ENCODE peak calls at places on chromosomes 3 and 15, in six cellular contexts. One of them, this sample, is unnamed.

GRCh38 chr3:39434574-39434973 is 28.1 kb downstream of the RPSA start:
- DNase-seq in GM12891: no peak
- DNase-seq in adrenal gland: no peak
- DNase-seq in tibial nerve: no peak
- DNase-seq in right lobe of liver: no peak
- DNase-seq in testis: no peak
- DNase-seq in this sample: no peak

GRCh38 chr15:40354408-40355171 is 3.4 kb upstream of the DISP2 start:
- DNase-seq in tibial nerve: no peak
- DNase-seq in adrenal gland: no peak
- DNase-seq in GM12891: no peak
- DNase-seq in right lobe of liver: no peak
- DNase-seq in testis: peak
- DNase-seq in this sample: no peak

GRCh38 chr3:16253601-16254000 is 11.1 kb downstream of the DPH3 start:
- DNase-seq in testis: peak
- DNase-seq in tibial nerve: peak
- DNase-seq in GM12891: no peak
- DNase-seq in adrenal gland: no peak
- DNase-seq in right lobe of liver: peak
- DNase-seq in this sample: no peak

GRCh38 chr3:11592460-11593298 is 51.0 kb downstream of the VGLL4 start:
- DNase-seq in right lobe of liver: no peak
- DNase-seq in tibial nerve: no peak
- DNase-seq in adrenal gland: no peak
- DNase-seq in testis: no peak
- DNase-seq in GM12891: no peak
- DNase-seq in this sample: no peak

GRCh38 chr3:72306800-72307341 is 521.9 kb upstream of the PROK2 start:
- DNase-seq in right lobe of liver: peak
- DNase-seq in testis: no peak
- DNase-seq in GM12891: no peak
- DNase-seq in adrenal gland: no peak
- DNase-seq in tibial nerve: no peak
- DNase-seq in this sample: no peak

GRCh38 chr15:40245666-40246065 is 6.8 kb downstream of the PAK6 start:
- DNase-seq in adrenal gland: no peak
- DNase-seq in right lobe of liver: no peak
- DNase-seq in testis: no peak
- DNase-seq in GM12891: no peak
- DNase-seq in tibial nerve: no peak
- DNase-seq in this sample: no peak

GRCh38 chr15:42457445-42458442 is 33.2 kb downstream of the ZNF106 start:
- DNase-seq in tibial nerve: no peak
- DNase-seq in GM12891: peak
- DNase-seq in adrenal gland: peak
- DNase-seq in testis: peak
- DNase-seq in right lobe of liver: no peak
- DNase-seq in this sample: peak

GRCh38 chr3:102113421-102114041 is 264.2 kb downstream of the NFKBIZ start:
- DNase-seq in adrenal gland: no peak
- DNase-seq in right lobe of liver: no peak
- DNase-seq in tibial nerve: no peak
- DNase-seq in testis: no peak
- DNase-seq in GM12891: no peak
- DNase-seq in this sample: no peak

GRCh38 chr3:121167374-121168139 is 259.6 kb downstream of the STXBP5L start:
- DNase-seq in adrenal gland: no peak
- DNase-seq in right lobe of liver: no peak
- DNase-seq in testis: no peak
- DNase-seq in tibial nerve: no peak
- DNase-seq in GM12891: no peak
- DNase-seq in this sample: no peak

GRCh38 chr3:26621891-26622633 is 510 bp upstream of the LRRC3B start:
- DNase-seq in tibial nerve: no peak
- DNase-seq in testis: no peak
- DNase-seq in adrenal gland: no peak
- DNase-seq in right lobe of liver: no peak
- DNase-seq in GM12891: no peak
- DNase-seq in this sample: no peak

GRCh38 chr15:71651750-71652186 is 158.6 kb upstream of the NR2E3 start:
- DNase-seq in testis: peak
- DNase-seq in tibial nerve: no peak
- DNase-seq in right lobe of liver: no peak
- DNase-seq in adrenal gland: peak
- DNase-seq in GM12891: peak
- DNase-seq in this sample: peak

GRCh38 chr3:46314517-46314916 is 39.4 kb upstream of the CCR2 start:
- DNase-seq in GM12891: no peak
- DNase-seq in right lobe of liver: no peak
- DNase-seq in adrenal gland: no peak
- DNase-seq in testis: no peak
- DNase-seq in tibial nerve: no peak
- DNase-seq in this sample: no peak

GRCh38 chr3:57727096-57727495 is 29.0 kb upstream of the SLMAP start:
- DNase-seq in testis: no peak
- DNase-seq in adrenal gland: no peak
- DNase-seq in tibial nerve: no peak
- DNase-seq in GM12891: no peak
- DNase-seq in right lobe of liver: no peak
- DNase-seq in this sample: no peak

GRCh38 chr3:191882289-191882688 is 421.3 kb downstream of the PYDC2 start:
- DNase-seq in testis: no peak
- DNase-seq in tibial nerve: no peak
- DNase-seq in right lobe of liver: no peak
- DNase-seq in adrenal gland: no peak
- DNase-seq in GM12891: no peak
- DNase-seq in this sample: no peak

GRCh38 chr3:125231895-125232294 is 19.3 kb upstream of the SLC12A8 start:
- DNase-seq in right lobe of liver: no peak
- DNase-seq in adrenal gland: no peak
- DNase-seq in tibial nerve: no peak
- DNase-seq in GM12891: no peak
- DNase-seq in testis: no peak
- DNase-seq in this sample: no peak

GRCh38 chr3:102790742-102791141 is 355.9 kb downstream of the ZPLD1 start:
- DNase-seq in right lobe of liver: no peak
- DNase-seq in tibial nerve: no peak
- DNase-seq in GM12891: no peak
- DNase-seq in adrenal gland: no peak
- DNase-seq in testis: no peak
- DNase-seq in this sample: no peak

GRCh38 chr3:146521356-146521755 is 23.1 kb downstream of the PLSCR1 start:
- DNase-seq in adrenal gland: no peak
- DNase-seq in GM12891: no peak
- DNase-seq in testis: no peak
- DNase-seq in tibial nerve: no peak
- DNase-seq in right lobe of liver: no peak
- DNase-seq in this sample: no peak

GRCh38 chr15:49734831-49735508 is 114.1 kb downstream of the DTWD1 start:
- DNase-seq in adrenal gland: no peak
- DNase-seq in right lobe of liver: no peak
- DNase-seq in tibial nerve: no peak
- DNase-seq in GM12891: no peak
- DNase-seq in testis: no peak
- DNase-seq in this sample: no peak

GRCh38 chr15:56758770-56759449 is 25.6 kb upstream of the ZNF280D start:
- DNase-seq in GM12891: no peak
- DNase-seq in tibial nerve: no peak
- DNase-seq in testis: no peak
- DNase-seq in adrenal gland: no peak
- DNase-seq in right lobe of liver: no peak
- DNase-seq in this sample: no peak

GRCh38 chr3:29137601-29138000 is 143.3 kb upstream of the RBMS3 start:
- DNase-seq in GM12891: no peak
- DNase-seq in testis: no peak
- DNase-seq in tibial nerve: no peak
- DNase-seq in adrenal gland: no peak
- DNase-seq in right lobe of liver: no peak
- DNase-seq in this sample: no peak

GRCh38 chr3:47932431-47932830 is 83.8 kb downstream of the MAP4 start:
- DNase-seq in tibial nerve: no peak
- DNase-seq in right lobe of liver: no peak
- DNase-seq in testis: no peak
- DNase-seq in adrenal gland: no peak
- DNase-seq in GM12891: no peak
- DNase-seq in this sample: no peak

GRCh38 chr15:44195151-44195740 is at the start of gene FRMD5:
- DNase-seq in tibial nerve: peak
- DNase-seq in GM12891: peak
- DNase-seq in right lobe of liver: peak
- DNase-seq in adrenal gland: peak
- DNase-seq in testis: peak
- DNase-seq in this sample: peak
- TF ChIP-seq POLR2A in tibial nerve: peak
- TF ChIP-seq POLR2A in GM12891: no peak
- TF ChIP-seq POLR2A in right lobe of liver: no peak
- TF ChIP-seq POLR2A in adrenal gland: peak
- TF ChIP-seq POLR2A in testis: no peak
- TF ChIP-seq POLR2A in this sample: peak

GRCh38 chr15:27820232-27820631 is 278.9 kb downstream of the OCA2 start:
- DNase-seq in tibial nerve: no peak
- DNase-seq in adrenal gland: no peak
- DNase-seq in GM12891: no peak
- DNase-seq in testis: no peak
- DNase-seq in right lobe of liver: no peak
- DNase-seq in this sample: no peak

GRCh38 chr15:27821273-27821672 is 277.8 kb downstream of the OCA2 start:
- DNase-seq in adrenal gland: no peak
- DNase-seq in tibial nerve: no peak
- DNase-seq in GM12891: no peak
- DNase-seq in testis: no peak
- DNase-seq in right lobe of liver: no peak
- DNase-seq in this sample: no peak

GRCh38 chr15:27816790-27817189 is 282.3 kb downstream of the OCA2 start:
- DNase-seq in adrenal gland: no peak
- DNase-seq in GM12891: no peak
- DNase-seq in testis: no peak
- DNase-seq in tibial nerve: no peak
- DNase-seq in right lobe of liver: no peak
- DNase-seq in this sample: no peak

GRCh38 chr15:27817258-27817657 is 281.9 kb downstream of the OCA2 start:
- DNase-seq in testis: no peak
- DNase-seq in adrenal gland: no peak
- DNase-seq in GM12891: no peak
- DNase-seq in tibial nerve: no peak
- DNase-seq in right lobe of liver: no peak
- DNase-seq in this sample: no peak

GRCh38 chr15:27820722-27821121 is 278.4 kb downstream of the OCA2 start:
- DNase-seq in adrenal gland: no peak
- DNase-seq in GM12891: no peak
- DNase-seq in right lobe of liver: no peak
- DNase-seq in tibial nerve: no peak
- DNase-seq in testis: no peak
- DNase-seq in this sample: no peak
- TF ChIP-seq POLR2A in adrenal gland: no peak
- TF ChIP-seq POLR2A in GM12891: no peak
- TF ChIP-seq POLR2A in right lobe of liver: no peak
- TF ChIP-seq POLR2A in tibial nerve: no peak
- TF ChIP-seq POLR2A in testis: no peak
- TF ChIP-seq POLR2A in this sample: no peak

GRCh38 chr15:62636823-62637320 is 405.7 kb upstream of the TPM1 start:
- DNase-seq in tibial nerve: no peak
- DNase-seq in GM12891: no peak
- DNase-seq in adrenal gland: no peak
- DNase-seq in right lobe of liver: no peak
- DNase-seq in testis: no peak
- DNase-seq in this sample: no peak
- TF ChIP-seq POLR2A in tibial nerve: no peak
- TF ChIP-seq POLR2A in GM12891: no peak
- TF ChIP-seq POLR2A in adrenal gland: no peak
- TF ChIP-seq POLR2A in right lobe of liver: no peak
- TF ChIP-seq POLR2A in testis: no peak
- TF ChIP-seq POLR2A in this sample: no peak

GRCh38 chr3:5022187-5022965 is 43.1 kb downstream of the BHLHE40 start:
- DNase-seq in right lobe of liver: no peak
- DNase-seq in testis: no peak
- DNase-seq in GM12891: peak
- DNase-seq in tibial nerve: no peak
- DNase-seq in adrenal gland: no peak
- DNase-seq in this sample: no peak
- TF ChIP-seq POLR2A in right lobe of liver: no peak
- TF ChIP-seq POLR2A in testis: no peak
- TF ChIP-seq POLR2A in GM12891: no peak
- TF ChIP-seq POLR2A in tibial nerve: no peak
- TF ChIP-seq POLR2A in adrenal gland: no peak
- TF ChIP-seq POLR2A in this sample: no peak

DNA sequence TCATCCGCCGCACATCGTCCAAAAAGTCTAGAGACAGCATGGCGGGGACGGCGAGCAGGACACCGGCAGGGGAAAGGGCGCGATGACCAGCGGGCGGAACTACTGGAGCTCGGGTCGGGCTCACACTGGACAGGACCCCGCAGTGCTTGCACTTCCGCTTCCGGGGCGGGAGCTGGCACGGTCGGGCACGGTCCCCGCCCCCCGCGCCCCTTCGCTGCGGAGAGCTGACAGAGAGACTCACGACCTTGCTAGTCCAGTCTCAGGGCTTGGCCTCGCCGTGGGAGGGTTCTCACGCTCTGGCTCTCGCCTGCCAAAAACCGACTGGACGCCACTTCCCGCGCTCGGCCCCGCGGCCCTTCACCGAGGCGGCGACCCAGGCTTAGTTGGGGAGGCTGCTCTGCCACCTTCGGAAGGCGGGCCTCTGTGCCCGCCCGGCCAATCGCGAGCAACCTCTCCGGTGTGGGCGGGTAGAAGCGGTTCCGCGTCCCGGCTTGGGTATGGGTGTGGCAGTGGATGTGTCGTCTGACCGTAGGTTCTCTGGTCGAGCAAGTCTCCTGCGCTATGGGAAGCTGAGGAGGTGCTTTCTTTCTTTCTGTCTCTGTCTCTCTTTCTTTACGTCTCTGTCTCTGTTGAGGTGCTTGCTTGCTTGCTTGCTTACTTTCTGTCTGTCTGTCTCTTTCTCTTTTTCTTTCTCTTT is at the start of gene SEC11A:
- DNase-seq in tibial nerve: peak
- DNase-seq in adrenal gland: peak
- DNase-seq in right lobe of liver: peak
- DNase-seq in GM12891: peak
- DNase-seq in testis: peak
- DNase-seq in this sample: peak
- TF ChIP-seq POLR2A in tibial nerve: peak
- TF ChIP-seq POLR2A in adrenal gland: peak
- TF ChIP-seq POLR2A in right lobe of liver: peak
- TF ChIP-seq POLR2A in GM12891: peak
- TF ChIP-seq POLR2A in testis: peak
- TF ChIP-seq POLR2A in this sample: peak

DNA sequence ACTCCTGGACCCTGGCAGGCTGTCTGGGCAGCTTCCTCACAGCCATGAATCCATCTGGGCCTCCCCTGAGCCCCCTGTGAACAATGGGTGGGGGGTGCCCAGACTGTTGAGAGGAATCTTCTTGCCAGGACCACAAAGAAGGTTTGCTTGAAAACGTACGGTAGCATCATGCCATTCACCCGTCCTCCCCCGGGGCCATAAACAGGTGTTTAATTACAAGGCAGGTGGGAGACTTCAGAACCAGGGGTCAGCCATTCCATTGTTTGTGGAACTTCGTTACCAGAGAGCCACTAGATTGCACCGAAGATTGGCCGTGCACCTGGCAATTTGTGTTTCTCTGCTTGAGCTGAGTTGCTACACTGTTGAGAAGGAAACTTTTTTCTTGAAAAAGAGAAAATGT is 104.0 kb upstream of the UBE2E1 start:
- DNase-seq in right lobe of liver: no peak
- DNase-seq in tibial nerve: no peak
- DNase-seq in adrenal gland: no peak
- DNase-seq in GM12891: no peak
- DNase-seq in testis: no peak
- DNase-seq in this sample: no peak
- TF ChIP-seq POLR2A in right lobe of liver: no peak
- TF ChIP-seq POLR2A in tibial nerve: no peak
- TF ChIP-seq POLR2A in adrenal gland: no peak
- TF ChIP-seq POLR2A in GM12891: no peak
- TF ChIP-seq POLR2A in testis: no peak
- TF ChIP-seq POLR2A in this sample: no peak

This sample was measured in stomach.